ENCODE peak calls at places on chromosomes 6 and 20, in nine cellular contexts. L is hepatocyte, M is GM23338, W is GM23248, V is SK-N-SH, G is neural progenitor cell, Y is OCI-LY7, E is HCT116, P is MM.1S. D is an unnamed sample.

GRCh38 chr20:44089987-44090674 is 96.9 kb downstream of the JPH2 start:
- DNase-seq in L (peak), M (no peak), W (peak), V (no peak), G (no peak), Y (peak), E (peak), P (peak), D (peak)

GRCh38 chr6:75266716-75267291 is 17.8 kb downstream of the TMEM30A start:
- DNase-seq in L (peak), M (peak), W (peak), V (peak), G (peak), Y (peak), E (no peak), P (peak), D (peak)

GRCh38 chr6:99736302-99736701 is 129.7 kb downstream of the PRDM13 start:
- DNase-seq in L (no peak), M (peak), W (no peak), V (no peak), G (no peak), Y (peak), E (peak), P (peak), D (peak)

GRCh38 chr20:46112430-46113020 is 5.6 kb upstream of the CD40 start:
- DNase-seq in L (no peak), M (no peak), W (no peak), V (peak), G (peak), Y (no peak), E (no peak), P (no peak), D (no peak)

GRCh38 chr20:17227199-17227535 is 327 bp downstream of the PCSK2 start:
- DNase-seq in L (peak), M (no peak), W (peak), V (peak), G (no peak), Y (no peak), E (no peak), P (no peak), D (no peak)

GRCh38 chr6:153085239-153085638 is 45.8 kb downstream of the RGS17 start:
- DNase-seq in L (peak), M (no peak), W (no peak), V (no peak), G (no peak), Y (no peak), E (no peak), P (no peak), D (no peak)

GRCh38 chr6:15511248-15512125 is 151.3 kb downstream of the DTNBP1 start:
- DNase-seq in L (no peak), M (no peak), W (no peak), V (no peak), G (no peak), Y (no peak), E (no peak), P (no peak), D (no peak)

GRCh38 chr20:16621435-16622141 is 48.3 kb upstream of the KIF16B start:
- DNase-seq in L (no peak), M (no peak), W (no peak), V (no peak), G (no peak), Y (no peak), E (no peak), P (no peak), D (no peak)

GRCh38 chr6:155440758-155441157 is 14.9 kb downstream of the NOX3 start:
- DNase-seq in L (no peak), M (no peak), W (no peak), V (no peak), G (no peak), Y (no peak), E (no peak), P (no peak), D (no peak)

GRCh38 chr6:138145402-138145801 is 16.3 kb upstream of the ARFGEF3 start:
- DNase-seq in L (no peak), M (no peak), W (no peak), V (no peak), G (no peak), Y (peak), E (no peak), P (peak), D (no peak)

GRCh38 chr6:125974214-125974866 is 12.0 kb upstream of the TRMT11 start:
- DNase-seq in L (peak), M (peak), W (peak), V (peak), G (peak), Y (peak), E (peak), P (peak), D (peak)

GRCh38 chr6:169859978-169860703 is 108.7 kb downstream of the ERMARD start:
- DNase-seq in L (no peak), M (no peak), W (no peak), V (peak), G (no peak), Y (peak), E (no peak), P (no peak), D (no peak)

GRCh38 chr6:35194390-35194789 is 19.4 kb upstream of the SCUBE3 start:
- DNase-seq in L (no peak), M (no peak), W (no peak), V (no peak), G (no peak), Y (no peak), E (no peak), P (no peak), D (peak)

GRCh38 chr6:7938562-7939185 is 28.1 kb upstream of the TXNDC5 start:
- DNase-seq in L (no peak), M (no peak), W (no peak), V (no peak), G (no peak), Y (no peak), E (no peak), P (no peak), D (no peak)

GRCh38 chr6:163148781-163149534 is 265.6 kb upstream of the QKI start:
- DNase-seq in L (no peak), M (no peak), W (no peak), V (no peak), G (no peak), Y (no peak), E (no peak), P (no peak), D (no peak)

DNA sequence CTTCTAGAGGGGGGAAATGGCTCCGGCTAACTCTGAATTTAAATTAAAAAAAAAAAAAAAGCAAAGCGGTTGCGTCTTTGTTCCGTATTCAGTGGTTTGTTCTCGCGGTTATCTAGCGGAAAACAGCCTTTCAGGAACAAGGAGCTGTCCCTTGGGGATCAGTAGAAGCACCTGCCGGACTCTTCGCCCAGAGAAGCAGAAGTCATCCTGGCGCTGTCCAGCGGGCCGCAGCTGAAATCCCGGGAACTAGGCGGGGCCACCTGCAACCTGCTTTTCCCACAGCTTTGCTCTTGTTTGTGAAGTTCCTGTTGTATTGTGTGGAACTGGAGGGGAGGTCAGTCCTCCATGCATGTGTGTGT is 43.9 kb upstream of the GJE1 start:
- DNase-seq in L (peak), M (peak), W (peak), V (peak), G (peak), Y (no peak), E (no peak), P (no peak), D (peak)
- TF ChIP-seq EZH2phosphoT487 in L (no peak), M (no peak), W (no peak), V (no peak), G (no peak), Y (no peak), E (no peak), P (no peak), D (no peak)

GRCh38 chr20:59737816-59738215 is 133.5 kb downstream of the PHACTR3 start:
- DNase-seq in L (no peak), M (no peak), W (no peak), V (no peak), G (no peak), Y (no peak), E (no peak), P (no peak), D (no peak)
- TF ChIP-seq EZH2phosphoT487 in L (no peak), M (no peak), W (no peak), V (no peak), G (no peak), Y (no peak), E (no peak), P (no peak), D (no peak)

GRCh38 chr6:14047151-14047740 is 70.3 kb upstream of the CD83 start:
- DNase-seq in L (no peak), M (no peak), W (no peak), V (no peak), G (no peak), Y (no peak), E (no peak), P (no peak), D (no peak)

GRCh38 chr6:14048870-14049269 is 68.7 kb upstream of the CD83 start:
- DNase-seq in L (no peak), M (no peak), W (no peak), V (no peak), G (no peak), Y (no peak), E (no peak), P (no peak), D (no peak)

GRCh38 chr6:14046476-14047068 is 71.0 kb upstream of the CD83 start:
- DNase-seq in L (peak), M (peak), W (peak), V (peak), G (peak), Y (peak), E (peak), P (peak), D (peak)
- TF ChIP-seq EZH2phosphoT487 in L (no peak), M (no peak), W (no peak), V (no peak), G (no peak), Y (no peak), E (no peak), P (no peak), D (no peak)

DNA sequence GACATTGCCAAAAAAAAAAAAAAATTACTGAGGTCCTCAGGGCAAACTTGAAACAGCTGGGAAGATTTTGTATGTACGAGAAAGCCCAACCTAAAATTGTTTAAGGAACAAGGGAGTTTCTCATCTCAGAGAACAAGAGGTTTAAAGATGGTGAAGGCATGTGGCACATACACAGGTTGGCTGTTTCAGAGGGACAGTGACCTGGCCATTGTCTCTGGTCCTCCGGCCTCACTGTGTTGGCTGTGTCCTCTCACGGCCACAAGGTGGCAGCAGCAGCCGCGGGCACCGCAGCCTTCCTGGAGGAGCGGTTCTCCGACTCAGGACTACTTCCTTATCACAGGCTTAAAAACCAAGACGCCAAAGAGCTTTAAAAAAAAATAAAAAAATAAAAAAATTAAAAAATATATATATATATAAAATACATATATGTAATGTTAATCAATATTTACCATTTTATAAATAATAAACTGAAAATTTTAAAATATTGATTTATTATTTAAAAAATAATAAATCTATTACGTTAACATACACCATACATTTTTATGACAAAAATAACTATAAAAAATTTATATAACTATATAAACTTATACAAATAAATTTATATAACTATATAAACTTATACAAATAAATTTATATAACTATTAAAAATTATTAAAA is 52.8 kb downstream of the GTF2H5 start:
- DNase-seq in L (peak), M (peak), W (peak), V (peak), G (peak), Y (peak), E (peak), P (peak), D (peak)
- TF ChIP-seq EZH2phosphoT487 in L (no peak), M (no peak), W (no peak), V (no peak), G (no peak), Y (no peak), E (no peak), P (no peak), D (no peak)

GRCh38 chr20:8535403-8536003 is 403.4 kb downstream of the PLCB1 start:
- DNase-seq in L (no peak), M (peak), W (peak), V (peak), G (peak), Y (peak), E (no peak), P (peak), D (peak)
- TF ChIP-seq EZH2phosphoT487 in L (no peak), M (no peak), W (no peak), V (no peak), G (no peak), Y (no peak), E (no peak), P (no peak), D (no peak)

GRCh38 chr20:20820780-20821495 is 108.5 kb upstream of the RALGAPA2 start:
- DNase-seq in L (no peak), M (no peak), W (no peak), V (no peak), G (peak), Y (no peak), E (no peak), P (no peak), D (no peak)
- TF ChIP-seq EZH2phosphoT487 in L (no peak), M (no peak), W (no peak), V (no peak), G (no peak), Y (no peak), E (no peak), P (no peak), D (no peak)

GRCh38 chr6:21185849-21186478 is 407.6 kb upstream of the SOX4 start:
- DNase-seq in L (no peak), M (peak), W (no peak), V (no peak), G (peak), Y (no peak), E (no peak), P (no peak), D (no peak)
- TF ChIP-seq EZH2phosphoT487 in L (no peak), M (no peak), W (no peak), V (no peak), G (peak), Y (no peak), E (no peak), P (no peak), D (no peak)

DNA sequence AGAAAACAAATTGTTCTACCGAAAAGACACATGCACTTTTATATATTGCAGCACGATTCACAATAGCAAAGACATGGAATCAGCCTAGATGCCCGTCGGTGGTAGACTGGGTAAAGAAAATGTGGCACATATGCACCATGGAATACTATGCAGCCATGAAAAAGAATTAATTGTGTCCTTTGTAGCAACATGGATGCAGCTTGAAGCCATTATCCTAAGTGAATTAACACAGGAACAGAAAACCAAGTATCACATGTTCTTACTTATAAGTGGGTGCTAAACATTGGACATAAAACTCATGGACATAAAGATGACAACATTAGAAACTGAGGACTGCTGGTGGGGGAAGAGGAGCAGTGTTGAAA is 32.4 kb downstream of the RALGAPB start:
- DNase-seq in L (no peak), M (no peak), W (no peak), V (no peak), G (no peak), Y (no peak), E (no peak), P (no peak), D (no peak)
- TF ChIP-seq EZH2phosphoT487 in L (no peak), M (no peak), W (no peak), V (no peak), G (no peak), Y (no peak), E (no peak), P (no peak), D (no peak)